ENCODE peak calls at places on chromosomes 12 and 14, in five cellular contexts. One of them, this sample, is unnamed.

GRCh38 chr12:95815635-95816212 is 25.2 kb upstream of the NTN4 start:
- DNase-seq in H1: no peak
- DNase-seq in A549: peak
- DNase-seq in K562: peak
- DNase-seq in HepG2: peak
- DNase-seq in this sample: peak

GRCh38 chr12:68483592-68484373 is 126.9 kb upstream of the RAP1B start:
- DNase-seq in H1: no peak
- DNase-seq in A549: no peak
- DNase-seq in K562: no peak
- DNase-seq in HepG2: no peak
- DNase-seq in this sample: peak

GRCh38 chr14:64509036-64509435 is 4.5 kb downstream of the ZBTB1 start:
- DNase-seq in H1: no peak
- DNase-seq in A549: no peak
- DNase-seq in K562: no peak
- DNase-seq in HepG2: peak
- DNase-seq in this sample: no peak

GRCh38 chr12:103626498-103626897 is 39.4 kb downstream of the STAB2 start:
- DNase-seq in H1: no peak
- DNase-seq in A549: peak
- DNase-seq in K562: peak
- DNase-seq in HepG2: peak
- DNase-seq in this sample: peak

GRCh38 chr12:45732250-45732649 is 2.7 kb downstream of the ARID2 start:
- DNase-seq in H1: no peak
- DNase-seq in A549: no peak
- DNase-seq in K562: no peak
- DNase-seq in HepG2: no peak
- DNase-seq in this sample: peak

GRCh38 chr14:70887207-70888150 is 19.8 kb upstream of the PCNX1 start:
- DNase-seq in H1: no peak
- DNase-seq in A549: no peak
- DNase-seq in K562: no peak
- DNase-seq in HepG2: no peak
- DNase-seq in this sample: peak

GRCh38 chr14:52060080-52060479 is 8.8 kb downstream of the NID2 start:
- DNase-seq in H1: no peak
- DNase-seq in A549: no peak
- DNase-seq in K562: no peak
- DNase-seq in HepG2: no peak
- DNase-seq in this sample: no peak

GRCh38 chr14:28830115-28830534 is 63.5 kb downstream of the FOXG1 start:
- DNase-seq in H1: no peak
- DNase-seq in A549: no peak
- DNase-seq in K562: peak
- DNase-seq in HepG2: no peak
- DNase-seq in this sample: no peak

GRCh38 chr12:48982397-48983080 is 4.4 kb downstream of the WNT1 start:
- DNase-seq in H1: no peak
- DNase-seq in A549: no peak
- DNase-seq in K562: no peak
- DNase-seq in HepG2: no peak
- DNase-seq in this sample: no peak
- TF ChIP-seq MAFK in H1: no peak
- TF ChIP-seq MAFK in A549: no peak
- TF ChIP-seq MAFK in K562: no peak
- TF ChIP-seq MAFK in HepG2: no peak
- TF ChIP-seq MAFK in this sample: no peak

GRCh38 chr12:56661979-56662638 is 16.3 kb upstream of the ATP5F1B start:
- DNase-seq in H1: no peak
- DNase-seq in A549: no peak
- DNase-seq in K562: no peak
- DNase-seq in HepG2: no peak
- DNase-seq in this sample: no peak
- TF ChIP-seq POLR2A in H1: no peak
- TF ChIP-seq POLR2A in A549: no peak
- TF ChIP-seq POLR2A in K562: peak
- TF ChIP-seq POLR2A in HepG2: no peak
- TF ChIP-seq POLR2A in this sample: no peak

DNA sequence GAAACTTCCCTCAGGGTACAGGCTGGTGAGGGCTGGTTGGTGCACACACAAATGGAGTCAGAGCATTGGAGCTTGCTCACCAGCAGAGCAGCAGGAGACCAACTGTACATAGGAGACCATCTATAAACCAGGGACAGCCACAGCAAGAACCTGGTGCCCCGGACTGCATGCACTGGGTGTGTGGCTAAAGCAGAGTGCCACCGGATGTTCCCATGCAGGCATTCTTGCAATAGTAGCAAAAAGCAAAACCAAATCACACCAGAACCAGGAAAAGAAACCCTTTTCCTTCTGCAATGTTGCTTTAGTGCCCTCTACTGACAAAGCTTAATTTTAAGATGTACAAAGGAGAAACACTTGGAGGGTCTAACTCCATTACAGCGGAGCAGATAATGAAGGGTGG is 136.3 kb downstream of the MDGA2 start:
- DNase-seq in H1: peak
- DNase-seq in A549: no peak
- DNase-seq in K562: no peak
- DNase-seq in HepG2: peak
- DNase-seq in this sample: no peak
- TF ChIP-seq CTCF in H1: peak
- TF ChIP-seq CTCF in A549: peak
- TF ChIP-seq CTCF in K562: no peak
- TF ChIP-seq CTCF in HepG2: peak
- TF ChIP-seq CTCF in this sample: no peak

DNA sequence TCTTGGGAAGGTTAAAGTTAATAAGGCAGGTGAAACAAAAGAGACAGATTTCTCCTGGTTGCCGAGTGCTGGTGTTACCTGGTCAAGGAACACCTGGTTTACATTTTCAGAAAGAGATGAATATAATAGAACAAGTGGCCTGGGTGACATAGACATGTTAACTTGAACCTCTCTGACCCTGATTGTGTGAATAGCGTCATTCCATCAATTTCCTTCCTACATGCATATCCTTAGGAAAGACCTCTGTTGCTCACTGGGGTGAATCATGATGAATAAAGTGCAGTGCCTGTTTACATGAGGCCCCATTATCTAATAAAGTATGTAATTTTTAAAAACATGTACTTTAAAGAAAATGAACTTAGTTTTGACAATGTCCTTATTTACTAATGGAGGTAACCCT is 1822.9 kb upstream of the FLRT2 start:
- DNase-seq in H1: no peak
- DNase-seq in A549: no peak
- DNase-seq in K562: no peak
- DNase-seq in HepG2: no peak
- DNase-seq in this sample: peak
- TF ChIP-seq MAFK in H1: no peak
- TF ChIP-seq MAFK in A549: no peak
- TF ChIP-seq MAFK in K562: no peak
- TF ChIP-seq MAFK in HepG2: no peak
- TF ChIP-seq MAFK in this sample: no peak

DNA sequence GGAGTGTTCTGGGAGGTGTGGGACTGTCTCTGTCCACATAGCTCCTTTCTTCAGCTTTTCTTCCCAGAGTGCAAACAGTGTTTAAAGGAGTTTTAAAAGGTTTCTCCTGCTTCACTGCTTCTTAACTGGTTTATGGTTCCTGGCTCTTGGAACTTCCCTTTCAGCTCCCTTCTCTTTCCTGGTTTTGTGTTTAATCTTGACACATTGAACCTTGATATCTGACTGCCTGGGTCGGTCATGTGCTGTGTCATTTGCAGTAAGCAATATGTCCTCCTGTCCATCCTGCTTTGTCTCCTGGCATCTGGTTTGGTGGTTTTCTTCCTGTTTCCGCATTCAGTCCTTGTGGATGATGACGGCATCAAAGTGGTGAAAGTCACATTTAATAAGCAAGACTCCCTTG is 2.2 kb downstream of the TMEM106C start:
- DNase-seq in H1: no peak
- DNase-seq in A549: no peak
- DNase-seq in K562: no peak
- DNase-seq in HepG2: no peak
- DNase-seq in this sample: no peak
- TF ChIP-seq POLR2A in H1: no peak
- TF ChIP-seq POLR2A in A549: no peak
- TF ChIP-seq POLR2A in K562: no peak
- TF ChIP-seq POLR2A in HepG2: no peak
- TF ChIP-seq POLR2A in this sample: no peak

GRCh38 chr12:101876861-101877815 is at the start of gene DRAM1:
- DNase-seq in H1: peak
- DNase-seq in A549: peak
- DNase-seq in K562: peak
- DNase-seq in HepG2: peak
- DNase-seq in this sample: peak
- TF ChIP-seq CTCF in H1: no peak
- TF ChIP-seq CTCF in A549: peak
- TF ChIP-seq CTCF in K562: peak
- TF ChIP-seq CTCF in HepG2: peak
- TF ChIP-seq CTCF in this sample: peak

DNA sequence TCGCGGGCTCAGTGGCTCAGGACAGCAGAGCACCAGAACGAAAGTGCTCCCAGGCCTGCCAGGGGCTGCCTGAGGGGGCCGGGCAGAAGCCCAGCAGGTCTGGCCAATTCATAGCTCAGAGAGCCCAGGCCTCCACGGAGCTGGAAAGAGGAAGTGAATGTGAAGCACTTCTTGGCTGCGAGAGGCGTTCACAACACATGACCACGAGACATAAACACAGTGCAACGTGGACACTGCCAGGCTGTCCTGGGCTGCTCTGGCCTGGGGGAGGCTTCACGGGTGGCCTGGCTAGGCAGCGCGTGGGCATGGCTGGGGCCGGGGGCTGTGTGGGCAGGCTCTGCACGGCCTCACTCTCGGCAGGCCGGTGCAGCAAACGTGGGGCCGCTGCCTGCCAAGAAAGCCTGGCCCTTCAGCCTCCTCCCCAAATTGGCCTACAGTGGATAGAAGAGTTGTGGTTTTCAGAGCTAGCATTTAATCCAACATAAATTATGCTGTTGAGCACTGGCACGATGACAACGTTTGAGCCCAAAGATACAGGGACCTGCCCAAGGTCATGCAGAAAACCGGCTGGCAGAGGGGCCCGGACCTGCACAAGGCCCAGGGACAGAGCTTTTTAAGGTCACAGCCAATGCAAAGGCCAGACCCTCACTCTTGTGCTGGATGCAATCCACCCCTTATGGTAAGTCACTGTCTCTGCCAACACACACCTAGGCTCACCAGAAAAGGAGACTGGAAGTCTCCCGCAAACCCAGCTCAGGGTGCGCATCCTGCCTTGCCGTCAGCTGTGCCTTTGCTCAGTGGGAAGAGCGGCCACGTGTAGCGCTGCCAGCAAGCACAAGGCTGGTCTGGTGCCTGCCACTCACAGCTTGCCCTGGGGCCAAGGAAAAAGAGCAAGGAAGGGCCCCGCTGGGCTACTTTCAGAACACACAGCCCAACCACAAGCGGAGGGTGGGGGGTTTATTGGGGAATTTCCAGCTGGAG is 8.6 kb downstream of the SLC25A29 start:
- DNase-seq in H1: no peak
- DNase-seq in A549: no peak
- DNase-seq in K562: no peak
- DNase-seq in HepG2: no peak
- DNase-seq in this sample: peak
- TF ChIP-seq MAFK in H1: no peak
- TF ChIP-seq MAFK in A549: no peak
- TF ChIP-seq MAFK in K562: no peak
- TF ChIP-seq MAFK in HepG2: no peak
- TF ChIP-seq MAFK in this sample: no peak